ENCODE peak calls at places on chromosomes 13 and 19, in nine cellular contexts. X, G, O, K, F, N, M, W and Y are unnamed samples.

GRCh38 chr19:18317998-18318800 is 4.7 kb downstream of the LSM4 start:
- DNase-seq in X (no peak), G (no peak), O (no peak), K (no peak), F (no peak), N (no peak), M (no peak), W (no peak), Y (no peak)

GRCh38 chr13:96141032-96141431 is 51.1 kb downstream of the HS6ST3 start:
- DNase-seq in X (peak), G (no peak), O (no peak), K (no peak), F (no peak), N (peak), M (no peak), W (peak), Y (peak)

GRCh38 chr13:44895584-44895983 is 93.7 kb downstream of the NUFIP1 start:
- DNase-seq in X (no peak), G (no peak), O (no peak), K (no peak), F (no peak), N (no peak), M (no peak), W (no peak), Y (no peak)

GRCh38 chr19:5623397-5624153 is 692 bp downstream of the SAFB start:
- DNase-seq in X (no peak), G (no peak), O (no peak), K (peak), F (peak), N (no peak), M (no peak), W (no peak), Y (no peak)

GRCh38 chr13:99528547-99528946 is 27.3 kb downstream of the TM9SF2 start:
- DNase-seq in X (peak), G (no peak), O (no peak), K (no peak), F (no peak), N (no peak), M (no peak), W (no peak), Y (no peak)

GRCh38 chr13:47788844-47789243 is 212.2 kb downstream of the SUCLA2 start:
- DNase-seq in X (no peak), G (no peak), O (no peak), K (no peak), F (no peak), N (no peak), M (no peak), W (no peak), Y (no peak)

GRCh38 chr13:31767175-31767900 is 28.0 kb downstream of the RXFP2 start:
- DNase-seq in X (peak), G (no peak), O (peak), K (no peak), F (no peak), N (peak), M (no peak), W (peak), Y (peak)

GRCh38 chr13:47671762-47672161 is 329.3 kb downstream of the SUCLA2 start:
- DNase-seq in X (no peak), G (no peak), O (no peak), K (no peak), F (no peak), N (no peak), M (no peak), W (no peak), Y (no peak)

GRCh38 chr13:43448605-43449004 is 338.2 kb downstream of the ENOX1 start:
- DNase-seq in X (no peak), G (no peak), O (no peak), K (no peak), F (no peak), N (no peak), M (no peak), W (no peak), Y (no peak)

GRCh38 chr13:114108894-114109293 is 23.5 kb downstream of the RASA3 start:
- DNase-seq in X (no peak), G (no peak), O (no peak), K (no peak), F (peak), N (no peak), M (no peak), W (no peak), Y (no peak)

DNA sequence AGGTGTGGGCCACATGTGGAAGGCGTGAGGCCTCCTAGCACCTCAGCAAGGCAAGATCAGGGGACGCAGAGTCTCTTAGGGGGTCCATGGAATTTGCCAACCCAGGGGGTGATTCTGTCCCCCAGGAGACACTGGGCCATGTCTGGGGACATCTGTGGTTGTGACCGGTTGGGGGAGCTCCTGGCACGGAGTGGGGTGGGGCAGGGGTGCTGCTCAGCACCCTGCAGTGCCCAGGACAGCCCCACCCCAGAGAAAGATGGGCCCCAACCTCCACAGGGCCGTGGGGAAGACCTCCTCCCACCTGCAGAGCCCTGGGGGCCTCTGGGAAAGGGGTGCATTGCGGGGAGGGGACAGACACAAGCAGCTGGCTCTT is 4.0 kb downstream of the MKNK2 start:
- DNase-seq in X (no peak), G (no peak), O (no peak), K (no peak), F (no peak), N (no peak), M (no peak), W (no peak), Y (no peak)
- TF ChIP-seq CTCF in X (no peak), G (no peak), O (no peak), K (no peak), F (no peak), N (no peak), M (no peak), W (no peak), Y (no peak)

GRCh38 chr19:29532097-29532496 is 6.3 kb downstream of the VSTM2B start:
- DNase-seq in X (no peak), G (no peak), O (no peak), K (no peak), F (no peak), N (no peak), M (no peak), W (no peak), Y (no peak)

GRCh38 chr19:29529646-29530548 is 4.1 kb downstream of the VSTM2B start:
- DNase-seq in X (no peak), G (no peak), O (no peak), K (no peak), F (no peak), N (no peak), M (no peak), W (no peak), Y (no peak)

GRCh38 chr19:29532956-29533355 is 7.2 kb downstream of the VSTM2B start:
- DNase-seq in X (no peak), G (no peak), O (no peak), K (no peak), F (no peak), N (no peak), M (no peak), W (no peak), Y (no peak)

GRCh38 chr19:29530549-29531457 is 5.0 kb downstream of the VSTM2B start:
- DNase-seq in X (no peak), G (no peak), O (no peak), K (no peak), F (no peak), N (no peak), M (no peak), W (no peak), Y (no peak)

DNA sequence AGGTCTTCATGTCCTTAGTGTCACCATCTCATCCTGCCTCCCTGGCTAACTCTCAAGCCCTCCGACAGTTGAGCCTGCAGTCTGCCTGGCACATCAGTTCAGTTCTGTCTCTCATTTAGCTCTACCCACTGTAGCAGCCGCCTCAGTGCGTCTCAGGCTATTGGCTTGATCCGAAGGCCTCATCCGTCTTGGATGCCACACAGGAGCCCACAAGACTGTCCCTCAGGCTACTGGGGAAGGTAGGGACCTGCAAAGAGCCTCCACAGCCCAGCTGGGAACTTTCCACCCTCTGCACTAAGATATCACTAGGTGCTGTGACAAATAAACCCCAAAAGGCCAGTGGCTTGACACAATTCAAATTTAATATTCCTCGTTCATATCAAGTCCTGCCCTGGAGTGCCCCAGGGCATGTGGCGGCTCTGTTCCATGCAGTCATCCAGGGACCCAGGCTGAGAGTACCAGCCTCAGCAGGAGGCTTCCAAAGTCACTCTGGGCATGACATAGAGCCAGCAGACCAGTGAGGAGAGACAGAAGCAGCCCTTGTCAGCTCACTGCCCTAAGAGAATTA is 5.7 kb downstream of the VSTM2B start:
- DNase-seq in X (no peak), G (no peak), O (no peak), K (no peak), F (no peak), N (no peak), M (no peak), W (no peak), Y (no peak)
- H3K4me3 ChIP-seq in X (no peak), G (no peak), O (no peak), K (no peak), F (no peak), N (no peak), M (no peak), W (no peak), Y (no peak)

GRCh38 chr13:86846501-86846900 is 824.7 kb upstream of the SLITRK5 start:
- DNase-seq in X (peak), G (no peak), O (no peak), K (no peak), F (no peak), N (no peak), M (no peak), W (no peak), Y (no peak)

DNA sequence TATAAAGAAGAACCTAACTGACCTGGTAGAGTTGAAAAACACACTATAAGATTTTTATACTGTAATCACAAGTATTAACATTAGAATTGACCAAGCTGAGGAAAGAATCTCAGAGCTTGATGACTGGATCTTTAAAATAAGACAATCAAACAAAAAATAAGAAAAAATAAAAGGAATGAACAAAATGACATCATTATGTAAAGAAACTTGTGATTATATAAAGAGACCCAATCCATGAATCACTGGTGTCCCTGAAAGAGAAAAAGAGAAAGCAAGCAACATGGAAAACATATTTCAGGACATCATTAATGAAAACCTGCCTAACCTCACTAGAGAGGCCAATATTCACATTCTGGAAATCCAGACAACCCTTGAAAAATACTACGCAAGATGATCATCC is 822.5 kb upstream of the SLITRK5 start:
- DNase-seq in X (no peak), G (no peak), O (no peak), K (no peak), F (no peak), N (no peak), M (no peak), W (no peak), Y (no peak)
- TF ChIP-seq CTCF in X (no peak), G (no peak), O (no peak), K (no peak), F (no peak), N (no peak), M (no peak), W (no peak), Y (no peak)

GRCh38 chr19:19513671-19514070 is 1.7 kb downstream of the TSSK6 start:
- DNase-seq in X (no peak), G (no peak), O (no peak), K (no peak), F (no peak), N (no peak), M (no peak), W (no peak), Y (no peak)
- H3K4me3 ChIP-seq in X (no peak), G (peak), O (no peak), K (peak), F (no peak), N (no peak), M (no peak), W (no peak), Y (peak)

GRCh38 chr19:54216869-54217268 is 5.9 kb downstream of the LILRB3 start:
- DNase-seq in X (no peak), G (no peak), O (no peak), K (no peak), F (no peak), N (no peak), M (no peak), W (no peak), Y (no peak)
- TF ChIP-seq CTCF in X (no peak), G (no peak), O (no peak), K (no peak), F (no peak), N (no peak), M (no peak), W (no peak), Y (no peak)